ENCODE peak calls at places on chromosomes 12 and 14, in seven cellular contexts. D is suprapubic skin; A is activated CD4-positive, alpha-beta T cell treated with anti-CD3 and anti-CD28 coated beads for 48 hours; E is hepatocyte; I is NCI-H2029 treated with DMSO at 0.1 percent for 48 hours; T is stimulated activated CD4-positive, alpha-beta T cell treated with anti-CD3 and anti-CD28 coated beads, Interleukin-2, amount 100 ng/mL, for 24 hours; K is AML-193. L is an unnamed sample.

GRCh38 chr14:29227631-29228030 is 461.0 kb downstream of the FOXG1 start:
- DNase-seq in I (no peak), T (no peak), D (no peak), E (no peak), K (no peak), A (no peak), L (no peak)

GRCh38 chr12:65826513-65827171 is 2.4 kb downstream of the HMGA2 start:
- DNase-seq in A (no peak), T (no peak), D (no peak), I (no peak), K (no peak), E (no peak), L (no peak)

GRCh38 chr14:106436310-106436905 is 910.0 kb downstream of the TMEM121 start:
- DNase-seq in I (no peak), A (peak; percentile 81), K (peak; percentile 42), T (peak; percentile 82), D (no peak), E (no peak), L (no peak)

GRCh38 chr12:43816168-43816567 is 10.1 kb upstream of the TWF1 start:
- DNase-seq in A (no peak), K (no peak), I (no peak), T (no peak), D (no peak), E (no peak), L (no peak)

GRCh38 chr14:39576258-39576657 is 144.0 kb upstream of the FBXO33 start:
- DNase-seq in K (no peak), T (no peak), I (no peak), A (no peak), E (no peak), D (no peak), L (no peak)

GRCh38 chr14:104685216-104685997 is 4.0 kb upstream of the INF2 start:
- DNase-seq in D (no peak), K (no peak), E (peak; percentile 69), I (no peak), T (no peak), A (peak; percentile 30), L (no peak)

GRCh38 chr12:67701121-67701520 is 52.6 kb downstream of the DYRK2 start:
- DNase-seq in T (no peak), A (no peak), I (no peak), D (no peak), K (no peak), E (no peak), L (no peak)

GRCh38 chr14:94945615-94946014 is 175.7 kb upstream of the GSC start:
- DNase-seq in D (no peak), K (no peak), T (no peak), A (no peak), I (no peak), E (no peak), L (no peak)

GRCh38 chr14:43894534-43894933 is 612.5 kb downstream of the FSCB start:
- DNase-seq in D (no peak), E (no peak), A (no peak), I (no peak), T (no peak), K (peak; percentile 43), L (no peak)

GRCh38 chr12:89019439-89020120 is 332.7 kb downstream of the DUSP6 start:
- DNase-seq in T (peak; percentile 70), K (peak; percentile 90), E (peak; percentile 86), D (no peak), A (peak; percentile 76), I (peak; percentile 85), L (peak; percentile 59)

GRCh38 chr14:100622708-100623485 is 35.7 kb upstream of the BEGAIN start:
- DNase-seq in K (no peak), E (no peak), D (no peak), T (no peak), A (no peak), I (no peak), L (no peak)

GRCh38 chr12:31756977-31757420 is 28.2 kb upstream of the AMN1 start:
- DNase-seq in D (no peak), T (no peak), I (no peak), A (no peak), E (peak; percentile 70), K (no peak), L (no peak)

GRCh38 chr12:19507823-19508222 is 68.5 kb downstream of the AEBP2 start:
- DNase-seq in E (no peak), K (no peak), I (no peak), D (no peak), T (no peak), A (no peak), L (no peak)

GRCh38 chr12:3761116-3761770 is 8.3 kb upstream of the CRACR2A start:
- DNase-seq in K (no peak), D (no peak), E (no peak), T (no peak), I (no peak), A (no peak), L (no peak)

GRCh38 chr12:53054112-53054878 is 4.4 kb downstream of the TNS2 start:
- DNase-seq in A (peak; percentile 96), E (peak; percentile 98), T (peak; percentile 95), I (peak; percentile 93), D (peak; percentile 97), K (peak; percentile 60), L (no peak)

GRCh38 chr12:92462049-92462448 is 240.7 kb upstream of the PLEKHG7 start:
- DNase-seq in T (no peak), K (peak; percentile 69), I (no peak), E (no peak), A (no peak), D (no peak), L (no peak)

GRCh38 chr12:19707948-19708409 is 268.7 kb downstream of the AEBP2 start:
- DNase-seq in T (no peak), I (no peak), K (no peak), E (no peak), D (no peak), A (no peak), L (no peak)

GRCh38 chr12:34607520-34608195 is 585.4 kb downstream of the ALG10 start:
- DNase-seq in A (no peak), D (peak; percentile 54), T (no peak), K (no peak), I (no peak), E (no peak), L (no peak)

GRCh38 chr12:74105434-74105833 is 432.2 kb upstream of the ATXN7L3B start:
- DNase-seq in A (no peak), I (no peak), T (no peak), D (no peak), K (no peak), E (no peak), L (no peak)

GRCh38 chr12:76591461-76591860 is 31.9 kb upstream of the OSBPL8 start:
- DNase-seq in T (no peak), A (no peak), I (no peak), E (no peak), D (no peak), K (no peak), L (no peak)

GRCh38 chr14:90545966-90546751 is 149.3 kb downstream of the CALM1 start:
- DNase-seq in K (no peak), T (no peak), A (no peak), E (no peak), D (no peak), I (no peak), L (no peak)

GRCh38 chr12:69972136-69972535 is 147.1 kb downstream of the MYRFL start:
- DNase-seq in K (no peak), E (no peak), T (no peak), I (no peak), A (no peak), D (no peak), L (no peak)

GRCh38 chr14:106665814-106666213 is 1139.4 kb downstream of the TMEM121 start:
- DNase-seq in K (no peak), D (no peak), T (peak; percentile 56), E (no peak), A (peak; percentile 68), I (no peak), L (no peak)

L was measured in epithelial cell of proximal tubule.